ENCODE peak calls at places on chromosome 6, in eight cellular contexts. One of them, this sample, is unnamed. For H3K9me3, the result is how much of the 10 kb centered on the place peaks cover.

GRCh38 chr6:5851261-5851757 is 155.4 kb downstream of the NRN1 start:
- DNase-seq in CD8-positive, alpha-beta T cell: peak
- DNase-seq in A549: peak
- DNase-seq in heart left ventricle: peak
- DNase-seq in spleen: peak
- DNase-seq in CD8-positive, alpha-beta memory T cell: peak
- DNase-seq in MM.1S: peak
- DNase-seq in cardiac muscle cell: peak
- DNase-seq in this sample: no peak

GRCh38 chr6:35893246-35893645 is 27.7 kb downstream of the SRPK1 start:
- DNase-seq in CD8-positive, alpha-beta T cell: no peak
- DNase-seq in A549: no peak
- DNase-seq in heart left ventricle: no peak
- DNase-seq in spleen: no peak
- DNase-seq in CD8-positive, alpha-beta memory T cell: no peak
- DNase-seq in MM.1S: no peak
- DNase-seq in cardiac muscle cell: no peak
- DNase-seq in this sample: no peak

GRCh38 chr6:125781307-125781868 is 9.4 kb upstream of the NCOA7 start:
- DNase-seq in CD8-positive, alpha-beta T cell: no peak
- DNase-seq in A549: no peak
- DNase-seq in heart left ventricle: no peak
- DNase-seq in spleen: peak
- DNase-seq in CD8-positive, alpha-beta memory T cell: no peak
- DNase-seq in MM.1S: peak
- DNase-seq in cardiac muscle cell: no peak
- DNase-seq in this sample: no peak

GRCh38 chr6:84074988-84075781 is 41.6 kb downstream of the MRAP2 start:
- DNase-seq in CD8-positive, alpha-beta T cell: no peak
- DNase-seq in A549: no peak
- DNase-seq in heart left ventricle: no peak
- DNase-seq in spleen: no peak
- DNase-seq in CD8-positive, alpha-beta memory T cell: no peak
- DNase-seq in MM.1S: no peak
- DNase-seq in cardiac muscle cell: no peak
- DNase-seq in this sample: no peak

GRCh38 chr6:2396856-2397640 is 151.6 kb upstream of the GMDS start:
- DNase-seq in CD8-positive, alpha-beta T cell: no peak
- DNase-seq in A549: no peak
- DNase-seq in heart left ventricle: peak
- DNase-seq in spleen: no peak
- DNase-seq in CD8-positive, alpha-beta memory T cell: no peak
- DNase-seq in MM.1S: no peak
- DNase-seq in cardiac muscle cell: no peak
- DNase-seq in this sample: peak

GRCh38 chr6:151747890-151748289 is 59.6 kb upstream of the ESR1 start:
- DNase-seq in CD8-positive, alpha-beta T cell: no peak
- DNase-seq in A549: no peak
- DNase-seq in heart left ventricle: no peak
- DNase-seq in spleen: no peak
- DNase-seq in CD8-positive, alpha-beta memory T cell: no peak
- DNase-seq in MM.1S: no peak
- DNase-seq in cardiac muscle cell: no peak
- DNase-seq in this sample: no peak

GRCh38 chr6:71531841-71532240 is 243.2 kb downstream of the OGFRL1 start:
- DNase-seq in CD8-positive, alpha-beta T cell: no peak
- DNase-seq in A549: no peak
- DNase-seq in heart left ventricle: no peak
- DNase-seq in spleen: no peak
- DNase-seq in CD8-positive, alpha-beta memory T cell: no peak
- DNase-seq in MM.1S: no peak
- DNase-seq in cardiac muscle cell: no peak
- DNase-seq in this sample: no peak

GRCh38 chr6:36666726-36667591 is 11.6 kb upstream of the CDKN1A start:
- DNase-seq in CD8-positive, alpha-beta T cell: no peak
- DNase-seq in A549: no peak
- DNase-seq in heart left ventricle: peak
- DNase-seq in spleen: peak
- DNase-seq in CD8-positive, alpha-beta memory T cell: no peak
- DNase-seq in MM.1S: no peak
- DNase-seq in cardiac muscle cell: peak
- DNase-seq in this sample: peak

GRCh38 chr6:145784683-145785082 is 29.9 kb downstream of the FBXO30 start:
- DNase-seq in CD8-positive, alpha-beta T cell: no peak
- DNase-seq in A549: no peak
- DNase-seq in heart left ventricle: peak
- DNase-seq in spleen: no peak
- DNase-seq in CD8-positive, alpha-beta memory T cell: no peak
- DNase-seq in MM.1S: peak
- DNase-seq in cardiac muscle cell: no peak
- DNase-seq in this sample: no peak

GRCh38 chr6:145787688-145788087 is 26.9 kb downstream of the FBXO30 start:
- DNase-seq in CD8-positive, alpha-beta T cell: no peak
- DNase-seq in A549: no peak
- DNase-seq in heart left ventricle: no peak
- DNase-seq in spleen: no peak
- DNase-seq in CD8-positive, alpha-beta memory T cell: no peak
- DNase-seq in MM.1S: no peak
- DNase-seq in cardiac muscle cell: no peak
- DNase-seq in this sample: no peak

GRCh38 chr6:145783796-145784195 is 30.8 kb downstream of the FBXO30 start:
- DNase-seq in CD8-positive, alpha-beta T cell: no peak
- DNase-seq in A549: no peak
- DNase-seq in heart left ventricle: no peak
- DNase-seq in spleen: no peak
- DNase-seq in CD8-positive, alpha-beta memory T cell: no peak
- DNase-seq in MM.1S: no peak
- DNase-seq in cardiac muscle cell: no peak
- DNase-seq in this sample: no peak

GRCh38 chr6:145789443-145789842 is 25.2 kb downstream of the FBXO30 start:
- DNase-seq in CD8-positive, alpha-beta T cell: no peak
- DNase-seq in A549: no peak
- DNase-seq in heart left ventricle: peak
- DNase-seq in spleen: no peak
- DNase-seq in CD8-positive, alpha-beta memory T cell: no peak
- DNase-seq in MM.1S: no peak
- DNase-seq in cardiac muscle cell: no peak
- DNase-seq in this sample: peak
- H3K9me3 ChIP-seq in CD8-positive, alpha-beta T cell: under half
- H3K9me3 ChIP-seq in A549: under half
- H3K9me3 ChIP-seq in heart left ventricle: under half
- H3K9me3 ChIP-seq in spleen: under half
- H3K9me3 ChIP-seq in CD8-positive, alpha-beta memory T cell: under half
- H3K9me3 ChIP-seq in MM.1S: under half
- H3K9me3 ChIP-seq in cardiac muscle cell: under half
- H3K9me3 ChIP-seq in this sample: under half

DNA sequence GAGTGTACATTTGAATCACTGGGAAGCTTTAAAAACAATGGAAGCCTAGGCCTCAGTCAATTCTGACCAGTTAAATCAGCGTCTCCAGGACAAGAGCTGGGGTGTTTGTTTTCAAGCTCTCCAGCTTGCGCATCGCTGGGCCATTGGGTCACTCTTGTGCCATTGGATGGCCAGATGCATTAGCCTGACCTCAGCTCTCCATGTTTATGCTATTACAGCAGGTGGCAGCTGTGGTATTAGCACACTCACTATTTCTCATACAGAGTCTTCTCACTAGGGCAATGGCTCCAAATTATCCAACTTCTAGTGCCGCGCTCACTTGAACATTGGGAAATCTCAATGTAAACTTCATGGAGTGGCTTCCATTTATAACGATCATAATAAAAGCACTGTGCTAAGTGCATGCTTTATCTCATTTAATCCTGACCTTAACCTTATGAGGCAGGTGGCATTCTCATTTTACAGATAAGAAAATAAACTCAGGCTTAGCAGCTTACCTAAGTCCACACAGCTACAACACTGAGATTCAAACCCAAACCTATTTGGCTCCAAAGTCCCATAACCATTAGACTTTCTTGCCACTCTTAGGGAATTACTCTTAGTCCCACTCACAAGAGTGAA is 108.8 kb downstream of the PPP1R14C start:
- DNase-seq in CD8-positive, alpha-beta T cell: no peak
- DNase-seq in A549: no peak
- DNase-seq in heart left ventricle: no peak
- DNase-seq in spleen: no peak
- DNase-seq in CD8-positive, alpha-beta memory T cell: no peak
- DNase-seq in MM.1S: no peak
- DNase-seq in cardiac muscle cell: no peak
- DNase-seq in this sample: no peak
- H3K27ac ChIP-seq in CD8-positive, alpha-beta T cell: no peak
- H3K27ac ChIP-seq in A549: no peak
- H3K27ac ChIP-seq in heart left ventricle: no peak
- H3K27ac ChIP-seq in spleen: no peak
- H3K27ac ChIP-seq in CD8-positive, alpha-beta memory T cell: no peak
- H3K27ac ChIP-seq in MM.1S: no peak
- H3K27ac ChIP-seq in cardiac muscle cell: no peak
- H3K27ac ChIP-seq in this sample: no peak

GRCh38 chr6:16582437-16583150 is 178.7 kb downstream of the ATXN1 start:
- DNase-seq in CD8-positive, alpha-beta T cell: no peak
- DNase-seq in A549: no peak
- DNase-seq in heart left ventricle: no peak
- DNase-seq in spleen: no peak
- DNase-seq in CD8-positive, alpha-beta memory T cell: no peak
- DNase-seq in MM.1S: no peak
- DNase-seq in cardiac muscle cell: no peak
- DNase-seq in this sample: no peak
- H3K4me3 ChIP-seq in CD8-positive, alpha-beta T cell: no peak
- H3K4me3 ChIP-seq in A549: no peak
- H3K4me3 ChIP-seq in heart left ventricle: no peak
- H3K4me3 ChIP-seq in spleen: no peak
- H3K4me3 ChIP-seq in CD8-positive, alpha-beta memory T cell: no peak
- H3K4me3 ChIP-seq in MM.1S: no peak
- H3K4me3 ChIP-seq in cardiac muscle cell: no peak
- H3K4me3 ChIP-seq in this sample: no peak

DNA sequence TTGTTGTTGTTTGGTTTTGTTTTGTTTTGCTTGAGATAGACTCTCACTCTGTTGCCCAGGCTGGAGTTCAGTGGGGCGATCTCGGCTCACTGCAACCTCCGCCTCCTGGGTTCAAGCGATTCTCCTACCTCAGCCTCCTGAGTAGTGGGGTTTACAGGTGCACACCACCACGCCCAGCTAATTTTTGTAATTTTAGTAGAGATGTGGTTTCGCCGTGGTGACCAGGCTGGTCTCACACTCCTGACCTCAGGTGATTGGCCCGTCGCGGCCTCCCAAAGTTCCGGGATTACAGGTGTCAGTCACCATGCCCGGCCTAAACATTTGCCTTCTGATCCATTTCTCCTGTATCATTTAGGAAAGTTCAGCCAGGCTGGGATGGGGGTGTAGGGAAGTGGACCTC is 17.7 kb downstream of the DUSP22 start:
- DNase-seq in CD8-positive, alpha-beta T cell: no peak
- DNase-seq in A549: no peak
- DNase-seq in heart left ventricle: no peak
- DNase-seq in spleen: peak
- DNase-seq in CD8-positive, alpha-beta memory T cell: no peak
- DNase-seq in MM.1S: no peak
- DNase-seq in cardiac muscle cell: no peak
- DNase-seq in this sample: no peak
- H3K9me3 ChIP-seq in CD8-positive, alpha-beta T cell: under half
- H3K9me3 ChIP-seq in A549: under half
- H3K9me3 ChIP-seq in heart left ventricle: under half
- H3K9me3 ChIP-seq in spleen: under half
- H3K9me3 ChIP-seq in CD8-positive, alpha-beta memory T cell: under half
- H3K9me3 ChIP-seq in MM.1S: under half
- H3K9me3 ChIP-seq in cardiac muscle cell: under half
- H3K9me3 ChIP-seq in this sample: under half